ENCODE peak calls at places on chromosomes 11 and 22, in four cellular contexts. One of them, this sample, is unnamed.

GRCh38 chr22:32534252-32535215 is 59.9 kb downstream of the FBXO7 start:
- DNase-seq in trophoblast cell: peak; percentile 85
- DNase-seq in mucosa of descending colon: no peak
- DNase-seq in CD8-positive, alpha-beta memory T cell: no peak
- DNase-seq in this sample: no peak

GRCh38 chr11:76379811-76380160 is 1.1 kb downstream of the THAP12 start:
- DNase-seq in trophoblast cell: no peak
- DNase-seq in mucosa of descending colon: no peak
- DNase-seq in CD8-positive, alpha-beta memory T cell: no peak
- DNase-seq in this sample: no peak

GRCh38 chr22:46592390-46592872 is 27.8 kb upstream of the GRAMD4 start:
- DNase-seq in trophoblast cell: no peak
- DNase-seq in mucosa of descending colon: peak; percentile 80
- DNase-seq in CD8-positive, alpha-beta memory T cell: peak; percentile 67
- DNase-seq in this sample: peak; percentile 70

GRCh38 chr11:76329084-76329648 is 51.8 kb downstream of the THAP12 start:
- DNase-seq in trophoblast cell: no peak
- DNase-seq in mucosa of descending colon: no peak
- DNase-seq in CD8-positive, alpha-beta memory T cell: no peak
- DNase-seq in this sample: peak; percentile 46

GRCh38 chr11:124717786-124718634 is 21.7 kb upstream of the NRGN start:
- DNase-seq in trophoblast cell: no peak
- DNase-seq in mucosa of descending colon: no peak
- DNase-seq in CD8-positive, alpha-beta memory T cell: no peak
- DNase-seq in this sample: peak; percentile 62

GRCh38 chr11:105609341-105609781 is 512 bp upstream of the GRIA4 start:
- DNase-seq in trophoblast cell: no peak
- DNase-seq in mucosa of descending colon: no peak
- DNase-seq in CD8-positive, alpha-beta memory T cell: no peak
- DNase-seq in this sample: no peak

GRCh38 chr11:30586251-30587144 is at the start of gene MPPED2:
- DNase-seq in trophoblast cell: no peak
- DNase-seq in mucosa of descending colon: peak; percentile 55
- DNase-seq in CD8-positive, alpha-beta memory T cell: no peak
- DNase-seq in this sample: peak; percentile 47

GRCh38 chr11:25766332-25767015 is 565.5 kb upstream of the ANO3 start:
- DNase-seq in trophoblast cell: no peak
- DNase-seq in mucosa of descending colon: no peak
- DNase-seq in CD8-positive, alpha-beta memory T cell: no peak
- DNase-seq in this sample: no peak

GRCh38 chr11:78231962-78232459 is 43.3 kb downstream of the USP35 start:
- DNase-seq in trophoblast cell: no peak
- DNase-seq in mucosa of descending colon: no peak
- DNase-seq in CD8-positive, alpha-beta memory T cell: no peak
- DNase-seq in this sample: no peak

GRCh38 chr22:42949159-42949558 is 65.8 kb downstream of the PACSIN2 start:
- DNase-seq in trophoblast cell: peak; percentile 46
- DNase-seq in mucosa of descending colon: no peak
- DNase-seq in CD8-positive, alpha-beta memory T cell: no peak
- DNase-seq in this sample: no peak

DNA sequence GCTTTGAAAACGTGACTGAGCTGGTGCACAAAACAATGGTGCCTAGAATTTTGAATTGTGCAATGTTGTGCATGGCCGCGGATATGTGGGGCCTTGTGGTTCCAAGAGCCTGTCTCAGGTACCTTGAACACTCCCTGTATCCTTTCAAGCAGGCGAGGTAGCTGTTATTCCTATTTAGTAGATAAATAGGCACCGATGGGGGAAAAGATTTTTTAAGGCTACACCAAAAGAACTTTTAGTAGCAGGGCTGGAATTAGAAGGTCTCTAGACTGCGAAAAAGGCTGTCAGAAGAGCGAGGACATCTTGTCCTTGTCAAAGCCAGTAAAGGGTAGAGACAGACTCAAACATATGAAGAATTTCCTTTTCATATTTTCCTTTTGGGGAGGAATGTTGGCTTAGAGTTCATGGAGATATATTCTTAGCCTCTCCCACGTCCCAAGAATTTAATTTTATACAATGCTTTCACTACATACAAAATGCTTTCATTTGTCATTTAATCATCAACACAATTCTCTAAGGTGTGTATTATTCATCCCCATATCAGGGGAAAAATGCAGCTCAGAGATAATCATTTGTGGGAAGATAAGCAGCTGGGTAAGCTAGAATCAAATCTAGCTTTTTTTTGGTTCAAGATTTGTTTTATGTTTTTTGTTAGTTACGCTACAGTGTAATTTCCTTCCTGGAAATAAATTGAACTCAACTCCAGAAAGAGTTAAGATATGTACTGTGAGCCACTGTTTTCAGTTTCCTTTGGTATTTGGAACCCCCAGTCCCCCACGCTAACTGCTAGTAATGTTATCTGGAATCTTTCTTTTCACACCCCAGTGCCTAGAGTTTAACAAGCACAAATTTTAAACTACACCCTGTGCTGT is 1.7 kb upstream of the HSPA8 start:
- DNase-seq in trophoblast cell: no peak
- DNase-seq in mucosa of descending colon: no peak
- DNase-seq in CD8-positive, alpha-beta memory T cell: peak; percentile 58
- DNase-seq in this sample: no peak
- H3K4me1 ChIP-seq in trophoblast cell: peaks cover 4% of the 10 kb centered on the region
- H3K4me1 ChIP-seq in mucosa of descending colon: peaks cover 25% of the 10 kb centered on the region
- H3K4me1 ChIP-seq in CD8-positive, alpha-beta memory T cell: peaks cover 45% of the 10 kb centered on the region
- H3K4me1 ChIP-seq in this sample: peaks cover 42% of the 10 kb centered on the region

DNA sequence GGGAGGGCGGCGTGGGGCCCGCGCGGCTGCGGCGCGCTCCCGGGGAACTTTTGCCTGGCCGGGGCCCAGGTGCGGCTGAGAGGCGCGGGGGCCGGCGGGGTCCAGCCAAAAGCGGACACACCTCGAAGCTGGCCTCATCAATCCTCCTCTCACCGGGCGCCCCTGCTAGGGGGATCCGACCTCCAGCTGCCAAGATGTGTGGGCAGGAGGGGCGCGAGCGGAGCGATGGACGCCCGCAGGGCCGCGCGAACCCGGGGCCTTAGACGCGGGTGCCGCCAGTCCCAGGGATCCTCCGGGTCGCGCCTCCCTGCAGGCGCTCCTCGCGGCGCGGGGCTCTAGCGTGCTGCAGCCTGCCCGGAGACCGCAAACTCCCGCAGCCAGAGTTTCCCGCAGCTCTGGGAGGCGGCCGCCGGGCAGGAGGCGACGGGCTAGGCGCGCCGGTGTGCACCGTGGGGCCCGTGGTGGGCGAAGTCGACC is 785 bp downstream of the IGSF9B start:
- DNase-seq in trophoblast cell: no peak
- DNase-seq in mucosa of descending colon: peak; percentile 41
- DNase-seq in CD8-positive, alpha-beta memory T cell: no peak
- DNase-seq in this sample: no peak
- H3K4me1 ChIP-seq in trophoblast cell: peaks cover 16% of the 10 kb centered on the region
- H3K4me1 ChIP-seq in mucosa of descending colon: peaks cover 17% of the 10 kb centered on the region
- H3K4me1 ChIP-seq in CD8-positive, alpha-beta memory T cell: peaks cover 33% of the 10 kb centered on the region
- H3K4me1 ChIP-seq in this sample: peaks cover 15% of the 10 kb centered on the region

DNA sequence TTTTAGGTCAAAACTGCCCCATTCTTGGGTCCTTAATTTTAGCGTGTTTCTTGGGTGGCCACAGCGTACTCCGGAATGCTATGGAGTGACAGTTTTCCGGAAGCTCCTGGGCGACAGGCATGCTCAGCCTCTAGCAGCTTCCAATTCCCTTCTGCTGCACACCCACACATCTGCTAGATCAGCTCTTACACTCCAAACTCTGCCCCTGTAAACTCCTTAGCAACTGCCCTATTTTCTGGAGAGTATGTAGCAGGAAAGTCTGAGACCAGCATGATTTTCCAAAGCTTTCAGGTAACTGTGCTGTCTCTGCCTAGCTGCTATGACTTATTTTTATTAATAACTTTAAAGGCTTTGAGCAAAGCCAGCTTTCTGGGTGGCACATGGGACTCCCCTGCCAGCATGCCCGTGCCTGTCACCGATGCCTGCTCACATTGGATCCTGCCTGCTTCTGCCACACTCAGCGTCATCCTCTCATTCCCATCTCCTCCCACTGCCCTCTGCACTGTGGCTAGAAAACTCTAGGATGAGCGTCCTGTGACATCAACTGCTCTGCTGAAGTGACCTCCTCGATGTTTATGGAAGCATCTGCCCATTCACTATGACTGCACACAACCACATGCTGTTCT is 17.3 kb downstream of the TOLLIP start:
- DNase-seq in trophoblast cell: no peak
- DNase-seq in mucosa of descending colon: no peak
- DNase-seq in CD8-positive, alpha-beta memory T cell: no peak
- DNase-seq in this sample: no peak
- H3K4me1 ChIP-seq in trophoblast cell: no peaks in the 10 kb centered on the region
- H3K4me1 ChIP-seq in mucosa of descending colon: no peaks in the 10 kb centered on the region
- H3K4me1 ChIP-seq in CD8-positive, alpha-beta memory T cell: no peaks in the 10 kb centered on the region
- H3K4me1 ChIP-seq in this sample: no peaks in the 10 kb centered on the region

DNA sequence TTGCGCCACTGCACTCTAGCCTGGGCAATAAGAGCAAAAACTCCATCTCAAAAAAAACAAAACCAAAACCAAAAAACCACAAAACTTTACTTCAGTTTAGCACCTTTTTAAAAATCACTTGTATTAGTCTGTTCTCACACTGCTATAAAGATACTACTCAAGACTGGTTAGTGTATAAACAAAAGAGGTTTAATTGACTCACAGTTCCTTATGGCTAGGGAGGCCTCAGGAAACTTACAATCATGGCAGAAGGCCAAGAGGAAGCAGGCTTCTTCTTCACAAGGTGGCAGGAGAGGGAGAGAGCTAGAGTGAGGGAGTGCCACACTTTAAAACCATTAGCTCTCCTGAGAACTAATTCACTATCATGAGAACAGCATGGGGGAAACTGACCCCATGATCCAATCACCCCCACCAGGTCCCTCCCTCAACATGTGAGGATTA is 261.3 kb downstream of the TMEM135 start:
- DNase-seq in trophoblast cell: no peak
- DNase-seq in mucosa of descending colon: no peak
- DNase-seq in CD8-positive, alpha-beta memory T cell: no peak
- DNase-seq in this sample: no peak
- H3K4me1 ChIP-seq in trophoblast cell: no peaks in the 10 kb centered on the region
- H3K4me1 ChIP-seq in mucosa of descending colon: no peaks in the 10 kb centered on the region
- H3K4me1 ChIP-seq in CD8-positive, alpha-beta memory T cell: peaks cover 3% of the 10 kb centered on the region
- H3K4me1 ChIP-seq in this sample: no peaks in the 10 kb centered on the region